ENCODE peak calls at places on chromosomes 4 and X, in eight cellular contexts. B is foreskin keratinocyte, T is colonic mucosa, S is H1, I is astrocyte of the spinal cord, G is NB4, F is psoas muscle, H is mesothelial cell of epicardium. Q is an unnamed sample.
A peak's percentile ranks its signal among the peaks of the same experiment; 100 is the strongest.

GRCh38 chr4:152937535-152938236 is 1.6 kb downstream of the FHDC1 start:
- DNase-seq in S (no peak), B (peak; percentile 54), T (peak; percentile 57), F (peak; percentile 39), G (peak; percentile 27), H (peak; percentile 55), I (peak; percentile 35), Q (no peak)

GRCh38 chr4:90060039-90060438 is 67.2 kb upstream of the CCSER1 start:
- DNase-seq in S (no peak), B (no peak), F (no peak), G (no peak), I (no peak), H (no peak), T (no peak), Q (no peak)

GRCh38 chrX:1466232-1466661 is 13.5 kb upstream of the ASMTL start:
- DNase-seq in B (no peak), F (no peak), S (no peak), H (peak; percentile 27), T (peak; percentile 12), I (no peak), G (no peak), Q (no peak)

GRCh38 chr4:38164346-38164745 is 204.1 kb downstream of the PTTG2 start:
- DNase-seq in H (no peak), I (no peak), F (no peak), T (no peak), S (no peak), G (no peak), B (no peak), Q (no peak)

GRCh38 chrX:727738-728621 is 97.4 kb downstream of the SHOX start:
- DNase-seq in F (no peak), B (no peak), H (no peak), G (no peak), I (no peak), T (no peak), S (peak; percentile 15), Q (no peak)

GRCh38 chrX:153643431-153644351 is 3.3 kb upstream of the DUSP9 start:
- DNase-seq in F (no peak), I (no peak), T (peak; percentile 12), G (peak; percentile 24), B (peak; percentile 31), H (no peak), S (no peak), Q (no peak)

GRCh38 chr4:89071311-89071710 is 14.3 kb upstream of the FAM13A start:
- DNase-seq in S (no peak), B (peak; percentile 68), F (no peak), G (no peak), T (no peak), I (no peak), H (no peak), Q (no peak)

GRCh38 chrX:8191022-8191421 is 20.0 kb upstream of the VCX2 start:
- DNase-seq in T (peak; percentile 73), S (no peak), B (peak; percentile 90), H (no peak), G (peak; percentile 7), F (no peak), I (no peak), Q (no peak)

GRCh38 chr4:89482248-89482647 is 174.6 kb upstream of the GPRIN3 start:
- DNase-seq in I (peak; percentile 39), S (no peak), G (peak; percentile 37), F (no peak), B (peak; percentile 40), H (no peak), T (no peak), Q (no peak)

GRCh38 chr4:77745792-77746191 is 73.4 kb downstream of the CNOT6L start:
- DNase-seq in T (no peak), S (no peak), H (no peak), F (no peak), B (no peak), I (peak; percentile 3), G (no peak), Q (no peak)

GRCh38 chr4:6087669-6088068 is 69.4 kb upstream of the C4orf50 start:
- DNase-seq in H (no peak), T (no peak), S (peak; percentile 59), B (no peak), I (no peak), F (no peak), G (peak; percentile 32), Q (no peak)

GRCh38 chrX:134469481-134469880 is 9.5 kb downstream of the HPRT1 start:
- DNase-seq in F (no peak), H (no peak), T (no peak), B (peak; percentile 32), I (peak; percentile 35), S (no peak), G (peak; percentile 54), Q (no peak)

GRCh38 chr4:183504930-183505555 is at the start of gene ING2:
- DNase-seq in S (no peak), I (no peak), F (no peak), T (peak; percentile 54), B (peak; percentile 58), G (no peak), H (no peak), Q (no peak)

GRCh38 chr4:168218663-168219062 is 99.9 kb downstream of the DDX60 start:
- DNase-seq in F (no peak), G (no peak), T (no peak), B (peak; percentile 86), S (no peak), I (peak; percentile 60), H (no peak), Q (no peak)

GRCh38 chr4:57631147-57631546 is 521.0 kb upstream of the IGFBP7 start:
- DNase-seq in F (no peak), H (no peak), S (no peak), T (no peak), I (no peak), B (no peak), G (no peak), Q (no peak)

GRCh38 chr4:130479020-130479419 is 1383.1 kb downstream of the C4orf33 start:
- DNase-seq in H (no peak), B (peak; percentile 43), I (no peak), S (no peak), T (no peak), G (no peak), F (no peak), Q (no peak)

GRCh38 chr4:186096681-186097080 is 7.8 kb upstream of the FAM149A start:
- DNase-seq in B (no peak), F (no peak), H (no peak), I (no peak), G (no peak), S (no peak), T (no peak), Q (no peak)

GRCh38 chr4:173489514-173489913 is 40.5 kb downstream of the HAND2 start:
- DNase-seq in G (no peak), B (no peak), I (peak; percentile 76), T (no peak), S (no peak), H (no peak), F (no peak), Q (no peak)

GRCh38 chr4:155371432-155372043 is 5.2 kb downstream of the MAP9 start:
- DNase-seq in S (no peak), T (no peak), B (peak; percentile 18), H (no peak), G (peak; percentile 10), F (no peak), I (peak; percentile 37), Q (no peak)
- TF ChIP-seq CTCF in S (peak; percentile 29), T (peak; percentile 37), B (peak; percentile 65), H (peak; percentile 80), G (no peak), F (peak; percentile 36), I (peak; percentile 45), Q (no peak)

GRCh38 chrX:10325606-10326005 is 168.8 kb downstream of the CLCN4 start:
- DNase-seq in H (no peak), F (no peak), I (peak; percentile 31), B (no peak), S (no peak), G (no peak), T (no peak), Q (no peak)

GRCh38 chrX:10327651-10328050 is 170.9 kb downstream of the CLCN4 start:
- DNase-seq in B (no peak), S (peak; percentile 3), F (no peak), T (no peak), G (no peak), I (peak; percentile 7), H (no peak), Q (no peak)

GRCh38 chrX:10329984-10330383 is 173.2 kb downstream of the CLCN4 start:
- DNase-seq in T (no peak), G (no peak), B (no peak), F (no peak), H (no peak), I (no peak), S (no peak), Q (no peak)

DNA sequence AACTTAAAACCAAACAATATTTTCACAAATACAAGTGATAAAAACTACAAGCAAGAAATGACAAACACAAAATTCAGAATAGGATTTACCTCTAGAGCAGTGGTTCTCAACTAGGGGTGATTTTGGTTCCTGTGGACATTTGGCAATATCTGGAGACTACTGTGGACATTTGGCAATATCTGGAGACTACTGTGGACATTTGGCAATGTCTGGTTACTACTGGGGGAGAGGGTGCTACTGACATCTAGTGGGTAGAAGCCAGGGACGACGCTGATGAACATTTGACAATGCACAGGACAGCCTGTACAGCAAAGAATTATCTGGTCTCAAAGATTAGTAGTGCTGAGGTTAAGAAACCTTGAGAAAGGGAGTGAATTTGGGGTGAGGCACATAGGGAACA is 169.8 kb downstream of the CLCN4 start:
- DNase-seq in F (no peak), I (no peak), S (no peak), B (no peak), H (no peak), T (no peak), G (peak; percentile 30), Q (no peak)
- TF ChIP-seq CTCF in F (peak; percentile 31), I (peak; percentile 13), S (peak; percentile 11), B (peak; percentile 25), H (no peak), T (no peak), G (no peak), Q (no peak)

DNA sequence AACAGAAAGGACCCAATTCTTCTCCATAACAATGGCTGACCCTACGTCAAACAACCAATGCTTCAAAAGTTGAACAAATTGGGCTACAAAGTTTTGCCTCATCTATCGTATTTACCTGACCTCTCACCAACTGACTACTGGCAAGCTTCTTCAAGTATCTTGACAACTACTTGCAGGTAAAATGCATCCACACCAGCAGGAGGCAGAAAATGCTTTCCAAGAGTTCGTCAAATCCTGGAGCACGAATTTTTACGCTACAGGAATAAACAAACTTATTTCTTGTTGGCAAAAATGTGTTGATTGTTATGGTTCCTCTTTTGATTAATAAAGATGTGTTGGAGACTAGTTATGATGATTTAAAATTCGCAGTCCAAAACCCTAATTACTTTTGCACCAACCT is 6.7 kb upstream of the GAB1 start:
- DNase-seq in B (no peak), T (no peak), F (no peak), H (no peak), I (no peak), G (no peak), S (no peak), Q (no peak)
- TF ChIP-seq CTCF in B (peak; percentile 31), T (no peak), F (no peak), H (no peak), I (no peak), G (no peak), S (no peak), Q (no peak)

GRCh38 chr4:36163198-36163597 is 81.1 kb downstream of the ARAP2 start:
- DNase-seq in I (no peak), B (no peak), S (no peak), G (no peak), F (no peak), T (no peak), H (no peak), Q (no peak)

GRCh38 chr4:36159208-36159607 is 85.1 kb downstream of the ARAP2 start:
- DNase-seq in G (peak; percentile 8), T (no peak), I (no peak), S (peak; percentile 1), H (no peak), B (no peak), F (no peak), Q (no peak)
- TF ChIP-seq CTCF in G (peak; percentile 28), T (no peak), I (no peak), S (peak; percentile 45), H (no peak), B (peak; percentile 28), F (no peak), Q (no peak)

Q was measured in omental fat pad.